ENCODE peak calls at places on chromosomes 5 and 9, in ten cellular contexts. K, G, X, T, U, W, L, F, O and Q are unnamed samples.

GRCh38 chr5:12182988-12183387 is 278.7 kb upstream of the CTNND2 start:
- DNase-seq in L (no peak), O (no peak), U (no peak), K (no peak), T (no peak), G (no peak), W (no peak), F (no peak), X (no peak), Q (no peak)

GRCh38 chr5:87099967-87100366 is 167.7 kb upstream of the RASA1 start:
- DNase-seq in X (no peak), U (no peak), G (no peak), W (no peak), T (no peak), L (no peak), F (no peak), K (no peak), O (peak), Q (no peak)

GRCh38 chr5:169422087-169422486 is 121.1 kb upstream of the SLIT3 start:
- DNase-seq in K (no peak), L (no peak), U (no peak), W (no peak), O (no peak), T (no peak), X (no peak), G (no peak), F (no peak), Q (no peak)

GRCh38 chr5:156354571-156354970 is 27.6 kb downstream of the SGCD start:
- DNase-seq in U (no peak), L (no peak), X (no peak), K (no peak), F (no peak), T (no peak), O (no peak), G (no peak), W (no peak), Q (no peak)

GRCh38 chr9:76602191-76602590 is 143.2 kb downstream of the GCNT1 start:
- DNase-seq in U (no peak), T (no peak), G (no peak), X (no peak), K (no peak), F (no peak), L (no peak), W (no peak), O (no peak), Q (no peak)

GRCh38 chr5:147072591-147072990 is 162.2 kb upstream of the STK32A start:
- DNase-seq in G (no peak), K (no peak), O (no peak), U (peak), W (no peak), L (no peak), T (no peak), F (no peak), X (no peak), Q (no peak)

GRCh38 chr5:14895301-14895700 is 23.7 kb upstream of the ANKH start:
- DNase-seq in W (peak), L (no peak), U (no peak), G (no peak), T (no peak), K (no peak), O (no peak), F (no peak), X (no peak), Q (no peak)

GRCh38 chr5:142360607-142361120 is 35.8 kb upstream of the SPRY4 start:
- DNase-seq in X (no peak), F (no peak), U (peak), W (peak), O (peak), K (peak), G (no peak), T (peak), L (peak), Q (peak)

GRCh38 chr5:26812714-26813113 is 225.7 kb downstream of the CDH9 start:
- DNase-seq in O (no peak), T (no peak), W (no peak), G (no peak), L (no peak), X (no peak), K (no peak), F (no peak), U (no peak), Q (no peak)

GRCh38 chr5:151164687-151165392 is 7.3 kb upstream of the ANXA6 start:
- DNase-seq in T (peak), X (peak), L (peak), F (peak), K (peak), W (peak), G (no peak), O (peak), U (peak), Q (peak)

GRCh38 chr9:1053848-1054365 is 3.8 kb downstream of the DMRT2 start:
- DNase-seq in G (no peak), K (no peak), X (no peak), T (peak), O (no peak), W (no peak), F (no peak), L (no peak), U (no peak), Q (no peak)

GRCh38 chr5:150671509-150672236 is 10.6 kb downstream of the MYOZ3 start:
- DNase-seq in G (no peak), X (no peak), T (peak), O (no peak), U (no peak), W (no peak), K (no peak), F (peak), L (no peak), Q (peak)

GRCh38 chr5:58094031-58094430 is 365.9 kb downstream of the PLK2 start:
- DNase-seq in O (peak), K (peak), G (no peak), T (no peak), U (no peak), F (no peak), X (no peak), L (no peak), W (no peak), Q (no peak)

GRCh38 chr5:1265461-1266455 is 29.1 kb downstream of the TERT start:
- DNase-seq in F (no peak), K (no peak), X (no peak), U (no peak), G (no peak), O (no peak), T (no peak), W (no peak), L (no peak), Q (no peak)

GRCh38 chr5:138884554-138884953 is 9.4 kb upstream of the LRRTM2 start:
- DNase-seq in T (no peak), O (no peak), K (no peak), X (no peak), L (no peak), G (no peak), U (no peak), F (no peak), W (no peak), Q (no peak)

GRCh38 chr5:136631176-136631575 is 265.8 kb upstream of the TRPC7 start:
- DNase-seq in T (no peak), K (no peak), L (no peak), F (no peak), G (no peak), W (peak), O (peak), U (no peak), X (no peak), Q (no peak)

GRCh38 chr9:967851-968641 is 8.4 kb upstream of the DMRT3 start:
- DNase-seq in W (no peak), L (peak), K (peak), U (no peak), O (no peak), T (no peak), G (no peak), X (no peak), F (peak), Q (peak)

GRCh38 chr9:111833941-111834340 is 39.2 kb upstream of the SHOC1 start:
- DNase-seq in X (no peak), T (peak), F (no peak), G (no peak), L (no peak), O (no peak), W (peak), U (no peak), K (peak), Q (no peak)

GRCh38 chr9:77960356-77961153 is 71.1 kb downstream of the GNAQ start:
- DNase-seq in O (no peak), K (no peak), W (no peak), L (peak), T (no peak), G (no peak), F (no peak), U (no peak), X (no peak), Q (no peak)

GRCh38 chr5:123089572-123089970 is 530 bp downstream of the PRDM6 start:
- DNase-seq in O (no peak), G (no peak), T (peak), X (no peak), K (no peak), L (peak), U (no peak), F (peak), W (peak), Q (peak)

GRCh38 chr5:137761020-137761516 is 6.9 kb upstream of the HNRNPA0 start:
- DNase-seq in F (no peak), O (peak), L (no peak), T (no peak), W (peak), U (no peak), G (no peak), K (no peak), X (no peak), Q (no peak)

GRCh38 chr5:55636711-55637110 is 75.4 kb downstream of the SLC38A9 start:
- DNase-seq in X (no peak), L (no peak), W (peak), F (no peak), K (peak), U (no peak), O (peak), T (peak), G (no peak), Q (no peak)

GRCh38 chr5:37791321-37791720 is 48.5 kb downstream of the GDNF start:
- DNase-seq in U (no peak), W (no peak), L (no peak), T (no peak), G (no peak), F (no peak), O (no peak), X (no peak), K (no peak), Q (no peak)

GRCh38 chr5:6820851-6821479 is 107.7 kb downstream of the TENT4A start:
- DNase-seq in U (no peak), X (peak), O (peak), F (peak), K (no peak), W (peak), G (no peak), L (peak), T (no peak), Q (peak)

GRCh38 chr5:34043099-34043876 is at the start of gene C1QTNF3:
- DNase-seq in K (no peak), W (no peak), T (no peak), L (no peak), X (no peak), O (no peak), G (no peak), F (no peak), U (no peak), Q (no peak)

GRCh38 chr9:14393382-14393781 is 79.4 kb upstream of the NFIB start:
- DNase-seq in T (no peak), X (no peak), K (no peak), U (no peak), O (no peak), L (no peak), W (no peak), F (no peak), G (no peak), Q (no peak)

GRCh38 chr5:64364426-64364825 is 141.4 kb upstream of the RGS7BP start:
- DNase-seq in L (no peak), T (no peak), F (no peak), K (no peak), W (no peak), G (no peak), U (no peak), X (no peak), O (no peak), Q (no peak)

DNA sequence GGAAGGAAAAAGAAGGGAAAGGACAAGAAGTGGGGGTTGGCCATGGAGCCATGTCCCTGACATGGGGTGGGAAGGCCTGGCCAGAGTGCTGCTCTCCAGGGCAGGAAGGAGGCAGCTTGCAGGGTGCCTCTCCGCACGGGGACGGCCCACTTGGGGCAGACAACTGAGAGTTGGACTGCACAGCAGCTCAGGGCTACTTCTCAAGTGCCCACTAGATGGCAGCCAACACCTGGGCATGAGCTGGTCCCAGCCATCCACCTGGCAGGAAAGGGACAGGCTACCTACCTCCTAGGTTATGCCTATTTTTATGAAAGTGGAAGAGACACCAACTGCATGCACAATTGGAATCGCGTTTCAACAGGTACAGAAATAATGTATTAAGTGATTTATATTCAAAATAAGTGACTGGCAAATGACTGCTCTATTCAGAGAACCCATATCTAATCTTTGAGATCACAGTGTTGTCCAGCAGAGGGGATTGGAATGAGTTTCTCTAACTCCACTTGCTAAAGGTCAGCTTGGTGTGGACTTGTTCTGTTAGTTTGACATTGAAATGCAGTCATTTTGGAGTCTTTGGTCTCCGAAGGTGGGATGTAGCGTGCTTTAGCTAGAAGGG is 113.4 kb downstream of the SYK start:
- DNase-seq in X (peak), T (peak), F (peak), K (peak), U (peak), L (peak), O (peak), W (peak), G (no peak), Q (peak)
- TF ChIP-seq CTCF in X (peak), T (peak), F (peak), K (peak), U (peak), L (peak), O (peak), W (peak), G (peak), Q (peak)

DNA sequence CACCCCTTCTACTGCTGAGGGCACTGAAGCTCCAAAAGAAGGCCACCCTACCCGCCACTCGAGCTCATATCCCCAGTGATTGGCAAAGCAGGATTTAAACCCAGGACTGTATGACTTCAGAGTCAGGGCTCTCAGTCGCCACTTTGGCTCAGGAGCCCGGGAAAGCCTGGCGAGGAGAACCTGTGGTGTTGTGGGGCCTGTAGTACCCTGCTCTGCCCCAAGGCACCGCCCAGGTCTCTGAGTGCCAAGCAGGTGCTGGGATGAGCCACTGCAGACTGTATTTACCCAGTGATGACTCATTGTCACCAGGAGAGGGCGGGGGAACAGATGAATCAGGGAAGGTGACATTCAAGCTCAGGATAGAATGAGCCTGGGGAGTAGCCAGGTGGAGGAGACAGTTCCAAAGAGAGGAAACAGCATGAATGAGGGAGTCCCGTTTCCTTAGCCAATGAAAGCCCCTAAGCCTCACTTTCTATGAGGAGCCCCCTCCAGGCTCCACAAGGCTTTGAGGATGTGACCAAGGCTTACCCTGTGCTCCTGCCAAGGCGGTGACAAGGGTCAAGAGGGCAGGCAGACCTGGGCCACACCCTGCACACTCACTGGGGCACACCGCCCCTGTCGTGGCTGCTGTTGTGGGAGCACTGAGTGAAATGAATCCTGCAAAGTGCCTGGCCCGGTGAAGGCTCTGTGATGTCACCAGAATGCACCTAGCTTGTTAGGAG is 17.8 kb upstream of the DPM2 start:
- DNase-seq in X (peak), U (peak), G (no peak), F (no peak), W (no peak), T (no peak), L (peak), K (no peak), O (peak), Q (no peak)
- TF ChIP-seq CTCF in X (peak), U (peak), G (no peak), F (no peak), W (peak), T (no peak), L (peak), K (peak), O (peak), Q (peak)

DNA sequence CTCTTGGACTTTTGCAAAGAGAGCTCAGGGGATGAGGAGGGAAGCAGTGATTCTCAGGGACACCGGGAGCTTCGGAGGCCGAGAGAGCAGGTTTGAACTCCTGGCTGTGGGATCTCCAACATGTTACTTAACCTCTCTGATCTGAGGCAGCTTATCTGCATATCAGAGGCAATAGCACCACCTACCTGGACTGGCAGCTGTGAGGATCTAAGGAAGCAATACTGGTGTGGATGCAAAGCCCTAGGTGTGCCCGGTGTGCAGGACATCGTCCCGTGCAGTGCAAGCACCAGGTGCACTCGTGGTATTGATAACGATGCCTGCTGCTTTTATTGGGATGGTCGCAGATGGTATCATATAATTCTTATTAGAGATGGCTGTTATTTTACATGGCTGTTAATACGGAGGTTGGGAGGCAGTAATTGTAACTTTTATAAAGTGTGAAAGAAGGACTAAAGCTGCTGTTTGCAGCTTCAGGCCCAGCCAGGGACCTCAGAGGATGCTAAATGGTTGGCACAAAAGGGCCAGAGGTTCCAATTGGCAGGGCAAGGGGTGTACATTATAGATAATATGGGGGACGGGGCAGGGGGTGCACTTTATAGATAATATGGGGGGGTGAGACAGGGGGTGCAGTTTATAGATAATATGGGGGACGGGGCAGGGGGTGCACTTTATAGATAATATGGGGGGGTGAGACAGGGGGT is 14.9 kb downstream of the COL5A1 start:
- DNase-seq in T (peak), K (no peak), X (peak), O (peak), L (no peak), W (no peak), G (no peak), F (no peak), U (no peak), Q (peak)
- TF ChIP-seq CTCF in T (no peak), K (peak), X (peak), O (peak), L (no peak), W (peak), G (no peak), F (no peak), U (no peak), Q (no peak)

DNA sequence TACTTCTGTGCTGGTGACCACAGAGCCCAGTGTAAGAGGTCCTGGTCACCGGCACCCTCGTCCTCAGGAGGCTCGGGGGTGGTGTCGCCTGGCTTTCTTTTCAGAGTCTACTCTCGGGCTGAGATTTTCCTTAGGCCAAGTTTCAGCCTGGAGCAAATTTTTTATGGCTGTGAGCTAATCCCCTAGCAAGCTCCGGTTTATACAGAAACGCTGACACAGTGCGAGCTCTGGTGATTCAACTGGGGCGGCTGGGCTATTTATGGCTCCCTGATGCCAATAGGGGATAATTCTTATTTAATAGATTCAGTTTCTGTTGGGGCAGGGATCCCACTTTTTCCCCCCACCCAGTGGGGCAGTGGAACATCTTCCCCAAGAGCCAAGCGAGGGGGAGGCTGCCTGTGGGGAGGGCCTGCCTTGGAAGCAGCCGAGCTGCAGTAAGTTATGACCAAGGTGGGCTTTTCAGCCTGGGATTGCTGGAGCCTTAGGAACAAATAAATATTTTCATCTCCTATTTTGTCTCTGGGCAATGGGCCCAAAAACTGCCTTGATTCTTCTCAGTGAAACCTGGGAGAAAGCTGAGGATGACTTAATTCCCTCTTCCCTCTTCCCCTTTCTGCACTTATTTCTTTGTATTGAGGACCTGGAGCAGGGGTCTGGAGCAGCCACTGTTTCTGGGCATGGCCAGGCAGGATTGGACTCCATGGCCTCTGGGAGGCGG is 129.0 kb downstream of the MACROH2A1 start:
- DNase-seq in W (peak), T (peak), K (peak), U (no peak), O (peak), L (no peak), F (no peak), X (no peak), G (no peak), Q (no peak)
- TF ChIP-seq CTCF in W (no peak), T (no peak), K (no peak), U (no peak), O (no peak), L (no peak), F (no peak), X (no peak), G (no peak), Q (no peak)

GRCh38 chr5:178129296-178129695 is 1.5 kb upstream of the RMND5B start:
- DNase-seq in X (no peak), T (peak), O (no peak), F (no peak), U (no peak), W (no peak), K (no peak), G (no peak), L (no peak), Q (no peak)
- TF ChIP-seq CTCF in X (no peak), T (no peak), O (no peak), F (no peak), U (no peak), W (no peak), K (no peak), G (no peak), L (no peak), Q (no peak)

GRCh38 chr9:34190996-34191892 is 12.4 kb downstream of the UBAP1 start:
- DNase-seq in W (peak), L (no peak), K (peak), O (peak), F (no peak), T (no peak), X (no peak), G (no peak), U (no peak), Q (no peak)
- TF ChIP-seq CTCF in W (peak), L (peak), K (peak), O (peak), F (no peak), T (peak), X (peak), G (no peak), U (no peak), Q (no peak)